ENCODE peak calls at places on chromosomes 3 and 15, in ten cellular contexts. M is neural progenitor cell; Y is stimulated activated naive CD4-positive, alpha-beta T cell; J is iris pigment epithelial cell; K is NCI-H2029 treated with DMSO at 0.1 percent for 48 hours; G is fibroblast of mammary gland; A is GM12892; E is Right ventricle myocardium superior; L is ecto neural progenitor cell; O is mucosa of gallbladder. P is an unnamed sample.

GRCh38 chr15:63374686-63375520 is 6.7 kb downstream of the CA12 start:
- DNase-seq in A (no peak), M (no peak), Y (no peak), G (peak), E (peak), O (no peak), K (no peak), J (peak), L (no peak), P (no peak)

GRCh38 chr15:99438222-99438592 is 127.6 kb upstream of the MEF2A start:
- DNase-seq in G (no peak), A (no peak), O (no peak), L (peak), Y (no peak), J (no peak), K (no peak), M (no peak), E (peak), P (no peak)

GRCh38 chr3:186571644-186572013 is 1.1 kb downstream of the DNAJB11 start:
- DNase-seq in K (no peak), E (no peak), O (no peak), L (no peak), M (no peak), A (no peak), J (no peak), Y (no peak), G (no peak), P (no peak)

GRCh38 chr15:64892850-64893403 is 18.8 kb upstream of the ANKDD1A start:
- DNase-seq in A (no peak), J (no peak), Y (no peak), M (no peak), L (no peak), K (no peak), G (no peak), O (no peak), E (no peak), P (no peak)

GRCh38 chr3:18425641-18426403 is 683 bp upstream of the SATB1 start:
- DNase-seq in J (no peak), L (peak), K (peak), M (peak), G (no peak), A (no peak), Y (peak), E (peak), O (peak), P (peak)

GRCh38 chr3:59313365-59313764 is 263.5 kb upstream of the CFAP20DC start:
- DNase-seq in A (peak), K (no peak), L (peak), Y (no peak), E (peak), M (peak), G (peak), J (peak), O (peak), P (no peak)

GRCh38 chr3:40585381-40586016 is 60.7 kb downstream of the ZNF621 start:
- DNase-seq in O (no peak), Y (no peak), L (no peak), J (no peak), K (no peak), G (no peak), E (no peak), M (peak), A (no peak), P (no peak)

GRCh38 chr15:99106417-99107220 is 1.7 kb downstream of the SYNM start:
- DNase-seq in J (peak), Y (peak), L (no peak), M (no peak), E (peak), A (no peak), O (peak), G (peak), K (no peak), P (no peak)

GRCh38 chr3:160052385-160053047 is 63.9 kb downstream of the IL12A start:
- DNase-seq in J (peak), M (no peak), L (no peak), Y (no peak), E (no peak), K (no peak), A (no peak), O (no peak), G (no peak), P (no peak)

GRCh38 chr3:2657408-2657807 is 452.8 kb downstream of the IL5RA start:
- DNase-seq in A (no peak), G (peak), K (no peak), O (no peak), L (no peak), Y (no peak), E (no peak), J (peak), M (no peak), P (no peak)

GRCh38 chr3:185823280-185824044 is 1.4 kb downstream of the IGF2BP2 start:
- DNase-seq in O (no peak), A (peak), J (peak), M (peak), E (peak), L (peak), Y (no peak), G (no peak), K (no peak), P (peak)

GRCh38 chr3:30315452-30315851 is 290.9 kb upstream of the TGFBR2 start:
- DNase-seq in G (peak), J (peak), L (no peak), A (no peak), Y (no peak), K (no peak), E (no peak), M (no peak), O (no peak), P (no peak)

GRCh38 chr3:16439848-16440708 is 73.4 kb downstream of the RFTN1 start:
- DNase-seq in A (no peak), G (no peak), M (no peak), E (no peak), L (no peak), Y (no peak), O (no peak), K (no peak), J (no peak), P (no peak)

GRCh38 chr3:189787191-189787590 is 156.0 kb downstream of the TP63 start:
- DNase-seq in K (no peak), G (no peak), E (no peak), Y (no peak), L (no peak), M (no peak), O (no peak), J (no peak), A (no peak), P (no peak)

GRCh38 chr3:32334675-32335074 is 57.0 kb upstream of the CMTM7 start:
- DNase-seq in G (no peak), K (no peak), A (no peak), J (peak), Y (peak), L (no peak), E (no peak), O (no peak), M (no peak), P (no peak)

GRCh38 chr15:38896652-38897051 is 332.0 kb upstream of the RASGRP1 start:
- DNase-seq in O (no peak), K (no peak), L (no peak), A (no peak), Y (no peak), G (no peak), E (no peak), J (peak), M (no peak), P (no peak)

GRCh38 chr3:134627831-134628230 is 23.0 kb downstream of the KY start:
- DNase-seq in O (no peak), L (peak), Y (no peak), E (no peak), A (no peak), G (peak), J (no peak), K (no peak), M (no peak), P (peak)

GRCh38 chr15:88484781-88485246 is 17.3 kb downstream of the MRPS11 start:
- DNase-seq in K (no peak), M (peak), A (no peak), J (peak), O (no peak), E (no peak), L (peak), G (peak), Y (no peak), P (no peak)

GRCh38 chr3:183085634-183086390 is 13.5 kb downstream of the MCCC1 start:
- DNase-seq in E (no peak), M (peak), J (peak), Y (no peak), G (peak), O (no peak), K (no peak), L (peak), A (no peak), P (no peak)

GRCh38 chr15:73873889-73874511 is 636 bp downstream of the TBC1D21 start:
- DNase-seq in Y (no peak), M (peak), A (no peak), J (peak), E (no peak), L (no peak), K (no peak), O (peak), G (peak), P (no peak)

GRCh38 chr15:49815506-49815905 is 194.7 kb downstream of the DTWD1 start:
- DNase-seq in Y (no peak), M (no peak), E (no peak), K (no peak), A (no peak), G (peak), O (no peak), L (no peak), J (no peak), P (no peak)

GRCh38 chr15:61621146-61621545 is 392.0 kb upstream of the RORA start:
- DNase-seq in O (peak), Y (no peak), K (no peak), L (peak), M (peak), E (no peak), J (no peak), G (peak), A (no peak), P (no peak)

GRCh38 chr3:73225161-73225861 is 163.9 kb downstream of the EBLN2 start:
- DNase-seq in M (peak), G (no peak), Y (no peak), J (no peak), A (no peak), O (no peak), E (no peak), K (no peak), L (no peak), P (no peak)

GRCh38 chr15:45634442-45635190 is at the start of gene SQOR:
- DNase-seq in Y (peak), G (peak), E (peak), K (no peak), O (peak), M (peak), L (peak), J (peak), A (peak), P (peak)

GRCh38 chr3:25558796-25559195 is 105.9 kb downstream of the TOP2B start:
- DNase-seq in K (no peak), G (no peak), O (no peak), A (no peak), M (no peak), Y (no peak), L (no peak), J (no peak), E (no peak), P (no peak)

GRCh38 chr3:171457263-171458055 is 2.7 kb downstream of the TNIK start:
- DNase-seq in J (no peak), M (peak), E (no peak), A (no peak), L (peak), G (no peak), K (no peak), O (no peak), Y (no peak), P (no peak)

GRCh38 chr3:45929042-45929679 is 14.1 kb upstream of the CXCR6 start:
- DNase-seq in O (no peak), J (peak), A (peak), M (peak), L (no peak), Y (peak), G (peak), K (no peak), E (peak), P (no peak)

GRCh38 chr3:173396191-173397041 is 1.1 kb upstream of the NLGN1 start:
- DNase-seq in Y (no peak), J (peak), A (no peak), K (peak), O (peak), G (no peak), L (peak), E (no peak), M (peak), P (no peak)

GRCh38 chr3:84440306-84440705 is 518.5 kb upstream of the CADM2 start:
- DNase-seq in L (peak), O (no peak), Y (no peak), G (no peak), A (no peak), K (no peak), E (no peak), J (peak), M (peak), P (no peak)

GRCh38 chr15:62517541-62517940 is 352.5 kb upstream of the C2CD4B start:
- DNase-seq in K (no peak), L (no peak), E (no peak), J (peak), G (no peak), M (no peak), Y (no peak), O (no peak), A (no peak), P (no peak)

GRCh38 chr15:63915209-63915887 is 81.6 kb upstream of the HERC1 start:
- DNase-seq in O (no peak), K (no peak), G (no peak), E (no peak), Y (no peak), J (no peak), A (no peak), M (no peak), L (no peak), P (no peak)

GRCh38 chr3:133444071-133444774 is 44.4 kb downstream of the BFSP2 start:
- DNase-seq in O (no peak), K (peak), A (no peak), M (no peak), Y (no peak), L (no peak), E (no peak), G (peak), J (peak), P (no peak)

P was measured in ureter.